ENCODE peak calls at places on chromosome 22, in four cellular contexts. A, N, M and Y are unnamed samples.
A peak's percentile ranks its signal among the peaks of the same experiment; 100 is the strongest.

GRCh38 chr22:39746600-39747262 is 146.8 kb downstream of the ENTHD1 start:
- DNase-seq in A (no peak), N (no peak), M (no peak), Y (no peak)

GRCh38 chr22:39306456-39307361 is 12.7 kb downstream of the RPL3 start:
- DNase-seq in A (peak; percentile 78), N (peak; percentile 60), M (no peak), Y (no peak)

GRCh38 chr22:21685164-21685513 is 19.3 kb downstream of the PPIL2 start:
- DNase-seq in A (no peak), N (peak; percentile 62), M (no peak), Y (no peak)

GRCh38 chr22:44181033-44181911 is 547 bp downstream of the PARVG start:
- DNase-seq in A (no peak), N (no peak), M (no peak), Y (no peak)

GRCh38 chr22:20783844-20784723 is 10.2 kb downstream of the SERPIND1 start:
- DNase-seq in A (peak; percentile 45), N (peak; percentile 98), M (peak; percentile 28), Y (peak; percentile 70)

GRCh38 chr22:21937821-21938070 is 14.9 kb downstream of the PPM1F start:
- DNase-seq in A (no peak), N (no peak), M (no peak), Y (no peak)

GRCh38 chr22:39727541-39727940 is 157.0 kb downstream of the CACNA1I start:
- DNase-seq in A (no peak), N (no peak), M (no peak), Y (no peak)

GRCh38 chr22:18998998-18999397 is 62.9 kb upstream of the PRODH start:
- DNase-seq in A (peak; percentile 87), N (peak; percentile 94), M (no peak), Y (no peak)

GRCh38 chr22:20218320-20218872 is 49.7 kb downstream of the RTN4R start:
- DNase-seq in A (no peak), N (no peak), M (no peak), Y (no peak)

GRCh38 chr22:46389081-46389480 is 53.6 kb downstream of the TRMU start:
- DNase-seq in A (no peak), N (no peak), M (no peak), Y (no peak)

GRCh38 chr22:46064966-46065666 is 85.2 kb upstream of the PPARA start:
- DNase-seq in A (no peak), N (no peak), M (no peak), Y (no peak)

GRCh38 chr22:16975155-16975885 is 32.7 kb downstream of the GAB4 start:
- DNase-seq in A (no peak), N (no peak), M (no peak), Y (no peak)

GRCh38 chr22:36507518-36508010 is 724 bp upstream of the FOXRED2 start:
- DNase-seq in A (no peak), N (no peak), M (no peak), Y (no peak)

GRCh38 chr22:38144025-38144405 is 33.5 kb upstream of the BAIAP2L2 start:
- DNase-seq in A (no peak), N (no peak), M (no peak), Y (peak; percentile 25)

GRCh38 chr22:37581534-37581933 is 1.6 kb upstream of the LGALS2 start:
- DNase-seq in A (no peak), N (no peak), M (no peak), Y (no peak)

GRCh38 chr22:29300807-29301601 is 5.4 kb upstream of the GAS2L1 start:
- DNase-seq in A (no peak), N (no peak), M (no peak), Y (no peak)

GRCh38 chr22:19878461-19879247 is 24.0 kb upstream of the GNB1L start:
- DNase-seq in A (peak; percentile 8), N (no peak), M (no peak), Y (no peak)

GRCh38 chr22:37492428-37493344 is 6.5 kb upstream of the MFNG start:
- DNase-seq in A (peak; percentile 78), N (peak; percentile 56), M (no peak), Y (no peak)

GRCh38 chr22:48896766-48897637 is 930.7 kb downstream of the BRD1 start:
- DNase-seq in A (no peak), N (no peak), M (no peak), Y (no peak)

GRCh38 chr22:33519140-33519973 is 400.9 kb downstream of the LARGE1 start:
- DNase-seq in A (peak; percentile 30), N (peak; percentile 14), M (peak; percentile 37), Y (peak; percentile 73)

GRCh38 chr22:20639343-20639742 is 131.9 kb downstream of the MED15 start:
- DNase-seq in A (no peak), N (no peak), M (no peak), Y (no peak)

GRCh38 chr22:36702832-36703210 is 731 bp downstream of the CACNG2 start:
- DNase-seq in A (no peak), N (no peak), M (no peak), Y (no peak)

GRCh38 chr22:50262460-50262911 is 1.0 kb upstream of the MAPK12 start:
- DNase-seq in A (no peak), N (peak; percentile 46), M (no peak), Y (peak; percentile 28)

GRCh38 chr22:47281126-47282106 is 519.0 kb downstream of the TBC1D22A start:
- DNase-seq in A (no peak), N (no peak), M (no peak), Y (no peak)

GRCh38 chr22:50189849-50190181 is 4.1 kb downstream of the TRABD start:
- DNase-seq in A (no peak), N (no peak), M (no peak), Y (no peak)

GRCh38 chr22:37501610-37502341 is 15.6 kb upstream of the MFNG start:
- DNase-seq in A (no peak), N (peak; percentile 40), M (no peak), Y (peak; percentile 99)

GRCh38 chr22:46984751-46985506 is 222.5 kb downstream of the TBC1D22A start:
- DNase-seq in A (no peak), N (no peak), M (no peak), Y (no peak)

DNA sequence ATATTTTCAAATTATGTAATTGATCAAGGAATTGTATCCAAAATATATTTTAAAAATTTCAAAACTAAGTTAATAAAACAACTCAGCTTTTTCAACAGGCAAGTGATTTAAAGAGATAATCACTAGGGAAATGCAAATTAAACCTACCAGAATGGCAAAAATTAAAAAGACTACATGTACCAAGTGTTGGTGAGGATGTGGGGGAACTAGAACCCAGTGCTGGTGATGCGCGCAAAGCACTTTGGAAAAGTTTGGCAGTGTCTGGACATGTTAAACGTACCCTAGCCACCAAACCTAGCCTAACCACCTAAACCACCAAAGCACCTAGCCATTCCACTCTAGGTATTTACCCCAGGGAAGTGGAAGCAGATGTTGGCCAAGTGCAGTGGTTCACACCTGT is 22.9 kb downstream of the PACSIN2 start:
- DNase-seq in A (no peak), N (no peak), M (no peak), Y (no peak)
- TF ChIP-seq CBFB in A (no peak), N (no peak), M (no peak), Y (no peak)

GRCh38 chr22:32465661-32466060 is 1.4 kb upstream of the BPIFC start:
- DNase-seq in A (no peak), N (no peak), M (no peak), Y (no peak)

GRCh38 chr22:32466496-32466895 is 2.2 kb upstream of the BPIFC start:
- DNase-seq in A (no peak), N (no peak), M (no peak), Y (no peak)

GRCh38 chr22:32473388-32473952 is 1.1 kb upstream of the FBXO7 start:
- DNase-seq in A (no peak), N (peak; percentile 22), M (peak; percentile 34), Y (peak; percentile 76)

GRCh38 chr22:32474635-32475427 is at the start of gene FBXO7:
- DNase-seq in A (peak; percentile 92), N (peak; percentile 85), M (peak; percentile 37), Y (peak; percentile 84)

DNA sequence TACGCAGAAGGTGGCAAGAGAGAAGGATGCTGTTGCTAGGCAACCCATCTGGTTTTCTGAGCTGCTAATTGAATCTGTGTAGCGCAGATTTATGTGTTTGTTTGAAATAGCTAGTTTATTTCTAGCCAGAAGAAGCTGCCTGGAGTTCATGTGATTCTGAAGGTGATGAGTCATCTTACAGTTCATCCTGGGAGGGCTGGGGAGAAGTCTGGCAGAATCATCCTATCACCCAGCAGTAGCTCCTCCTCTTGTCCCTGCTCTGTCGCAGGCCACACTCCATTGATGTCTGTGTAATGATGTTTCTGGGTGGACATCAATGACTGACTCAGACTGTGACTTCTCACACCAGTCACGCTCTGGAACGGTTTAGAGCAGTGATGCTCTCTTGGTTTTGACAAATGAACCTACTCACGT is 4.8 kb upstream of the FBXO7 start:
- DNase-seq in A (no peak), N (peak; percentile 47), M (no peak), Y (no peak)
- TF ChIP-seq CBFB in A (no peak), N (no peak), M (no peak), Y (no peak)

DNA sequence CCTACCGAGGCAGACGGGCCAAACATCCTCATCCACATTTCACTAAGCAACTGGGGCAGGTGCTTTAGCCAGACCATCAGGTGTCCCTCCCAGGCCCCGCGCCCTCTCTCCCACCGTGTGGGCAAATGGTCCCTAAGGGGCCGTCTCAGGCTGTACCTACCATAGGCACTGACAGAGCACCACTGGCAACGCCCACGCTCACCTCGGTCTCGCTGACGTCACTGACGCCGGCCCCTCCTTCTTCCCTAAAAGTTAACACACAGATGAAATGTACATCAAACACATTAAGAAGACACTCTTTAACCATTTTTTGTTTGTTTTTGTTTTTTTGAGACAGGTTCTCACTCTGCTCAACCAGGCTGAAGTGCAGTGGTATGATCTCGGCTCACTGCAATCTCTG is 9.4 kb downstream of the TTLL1 start:
- DNase-seq in A (no peak), N (peak; percentile 40), M (no peak), Y (no peak)
- TF ChIP-seq CBFB in A (no peak), N (no peak), M (no peak), Y (no peak)

DNA sequence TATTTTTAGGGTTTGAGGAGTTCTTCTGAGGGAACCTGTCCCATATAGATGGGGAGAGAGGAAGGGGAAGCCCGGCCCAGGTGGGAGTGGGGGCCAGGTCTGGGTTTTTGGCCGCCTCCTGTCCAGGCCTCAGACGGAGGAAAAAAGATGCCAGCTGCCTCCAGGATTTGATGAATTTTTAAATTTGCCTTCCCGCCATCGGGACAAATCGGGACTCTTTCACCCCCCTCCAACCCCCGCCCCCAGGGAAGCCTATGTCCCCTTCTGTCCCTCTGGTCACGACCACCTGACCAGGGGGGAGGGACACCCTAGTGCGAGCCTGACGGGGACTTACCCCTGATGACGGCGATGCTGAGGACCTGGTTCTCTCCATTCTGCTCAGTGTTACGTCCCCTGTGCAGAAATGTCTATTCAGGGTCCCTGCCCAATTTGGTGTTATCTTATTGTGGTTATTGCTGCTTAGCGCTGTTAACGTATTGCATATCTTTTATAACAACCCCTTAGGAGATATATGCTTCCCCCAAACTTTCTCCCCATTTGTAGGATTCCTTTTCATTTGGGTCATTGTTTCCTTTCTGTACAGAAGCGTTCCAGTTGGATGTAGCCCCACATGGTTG is 115.9 kb upstream of the GRK3 start:
- DNase-seq in A (no peak), N (peak; percentile 33), M (no peak), Y (no peak)
- TF ChIP-seq CBFB in A (no peak), N (no peak), M (no peak), Y (no peak)